ENCODE peak calls at places on chromosomes 6 and 20, in six cellular contexts. W, O, Z, Q, K and E are unnamed samples.

GRCh38 chr6:147141690-147142308 is 62.4 kb upstream of the STXBP5 start:
- DNase-seq in Q (no peak), K (no peak), W (no peak), O (no peak), Z (peak; percentile 73), E (no peak)

GRCh38 chr6:124324237-124324636 is 520.6 kb downstream of the NKAIN2 start:
- DNase-seq in K (no peak), Z (no peak), W (no peak), O (no peak), Q (no peak), E (no peak)

GRCh38 chr20:57647006-57647932 is 27.0 kb upstream of the ZBP1 start:
- DNase-seq in Z (no peak), W (no peak), Q (no peak), O (no peak), K (no peak), E (no peak)

GRCh38 chr20:38138086-38138777 is 26.8 kb downstream of the TGM2 start:
- DNase-seq in O (no peak), Q (no peak), W (no peak), K (no peak), Z (no peak), E (no peak)

GRCh38 chr20:58567437-58567836 is 52.2 kb upstream of the APCDD1L start:
- DNase-seq in K (no peak), W (no peak), Q (no peak), Z (no peak), O (no peak), E (no peak)

GRCh38 chr6:8180327-8181161 is 78.2 kb upstream of the EEF1E1 start:
- DNase-seq in O (no peak), K (no peak), W (no peak), Z (peak; percentile 70), Q (no peak), E (no peak)

GRCh38 chr6:46925563-46926253 is 4.0 kb upstream of the ADGRF5 start:
- DNase-seq in K (no peak), W (no peak), Q (no peak), Z (peak; percentile 71), O (no peak), E (no peak)

GRCh38 chr20:32271620-32272019 is 5.8 kb upstream of the KIF3B start:
- DNase-seq in Q (no peak), Z (no peak), W (no peak), O (no peak), K (no peak), E (no peak)

GRCh38 chr6:136983692-136984091 is 61.1 kb downstream of the IL20RA start:
- DNase-seq in Z (no peak), W (no peak), K (peak; percentile 36), Q (no peak), O (peak; percentile 30), E (no peak)

GRCh38 chr6:43302126-43302525 is 4.1 kb downstream of the SLC22A7 start:
- DNase-seq in W (no peak), Z (no peak), O (no peak), Q (no peak), K (no peak), E (no peak)